ENCODE peak calls at places on chromosomes 13 and 19, in six cellular contexts. U is GM12878, Y is endothelial cell of umbilical vein, O is K562, B is A549, Z is HepG2. J is an unnamed sample.
A peak's percentile ranks its signal among the peaks of the same experiment; 100 is the strongest.

GRCh38 chr19:47561440-47562045 is 11.4 kb downstream of the ZNF541 start:
- DNase-seq in O (no peak), B (no peak), Z (no peak), U (no peak), Y (no peak), J (no peak)

GRCh38 chr19:10259162-10259905 is 7.3 kb downstream of the MRPL4 start:
- DNase-seq in B (no peak), U (no peak), O (peak; percentile 60), Z (peak; percentile 88), Y (peak; percentile 79), J (peak; percentile 100)

GRCh38 chr13:113601166-113602070 is 16.9 kb downstream of the TFDP1 start:
- DNase-seq in Z (no peak), O (no peak), Y (no peak), U (no peak), B (no peak), J (no peak)

GRCh38 chr19:48025480-48025879 is 18.4 kb downstream of the CABP5 start:
- DNase-seq in U (no peak), O (no peak), Z (no peak), B (no peak), Y (no peak), J (no peak)

GRCh38 chr13:112725346-112726017 is 35.6 kb downstream of the ATP11A start:
- DNase-seq in U (peak; percentile 24), B (no peak), O (no peak), Y (no peak), Z (no peak), J (peak; percentile 49)

GRCh38 chr19:2355168-2356035 is 4.7 kb upstream of the TMPRSS9 start:
- DNase-seq in O (no peak), U (no peak), Y (no peak), B (no peak), Z (no peak), J (no peak)

GRCh38 chr13:28707629-28708427 is 10.9 kb downstream of the SLC46A3 start:
- DNase-seq in Z (no peak), U (peak; percentile 94), B (no peak), O (peak; percentile 17), Y (no peak), J (peak; percentile 90)

GRCh38 chr19:34220472-34221063 is 33.8 kb upstream of the GARRE1 start:
- DNase-seq in Z (peak; percentile 67), Y (peak; percentile 71), U (no peak), B (peak; percentile 87), O (peak; percentile 52), J (peak; percentile 60)

GRCh38 chr13:40058757-40059236 is 403.3 kb downstream of the COG6 start:
- DNase-seq in B (no peak), U (peak; percentile 61), O (no peak), Z (no peak), Y (no peak), J (no peak)

GRCh38 chr19:1884719-1885334 is 469 bp downstream of the ABHD17A start:
- DNase-seq in B (no peak), U (no peak), O (no peak), Y (no peak), Z (no peak), J (no peak)

GRCh38 chr19:49469828-49470614 is 4.0 kb upstream of the FLT3LG start:
- DNase-seq in B (no peak), U (peak; percentile 84), Y (no peak), Z (no peak), O (peak; percentile 29), J (peak; percentile 89)

GRCh38 chr19:50550594-50550966 is 17.7 kb downstream of the LRRC4B start:
- DNase-seq in Y (no peak), Z (no peak), U (no peak), B (no peak), O (no peak), J (no peak)

GRCh38 chr13:19601749-19602725 is 31.4 kb upstream of the MPHOSPH8 start:
- DNase-seq in Z (peak; percentile 58), O (peak; percentile 48), B (peak; percentile 38), Y (peak; percentile 52), U (no peak), J (peak; percentile 81)

GRCh38 chr13:94956407-94957110 is 244.2 kb upstream of the SOX21 start:
- DNase-seq in O (no peak), Y (no peak), B (no peak), Z (no peak), U (no peak), J (no peak)

GRCh38 chr19:19429361-19429760 is 23.9 kb downstream of the GATAD2A start:
- DNase-seq in U (no peak), B (no peak), Z (no peak), O (no peak), Y (no peak), J (no peak)

GRCh38 chr19:3132971-3133792 is 2.7 kb upstream of the GNA15 start:
- DNase-seq in O (peak; percentile 62), Z (no peak), B (no peak), Y (no peak), U (peak; percentile 85), J (peak; percentile 92)

GRCh38 chr19:38949580-38950367 is 19.0 kb downstream of the MRPS12 start:
- DNase-seq in B (no peak), Z (no peak), Y (peak; percentile 87), O (no peak), U (no peak), J (no peak)

GRCh38 chr19:23118400-23118799 is 1.6 kb downstream of the ZNF730 start:
- DNase-seq in U (no peak), Z (no peak), O (no peak), B (no peak), Y (no peak), J (peak; percentile 43)

GRCh38 chr13:114128624-114129522 is 3.5 kb downstream of the RASA3 start:
- DNase-seq in Z (no peak), O (peak; percentile 85), B (no peak), U (peak; percentile 81), Y (peak; percentile 96), J (peak; percentile 96)

GRCh38 chr13:35965226-35965927 is 165.8 kb downstream of the DCLK1 start:
- DNase-seq in Z (no peak), U (no peak), Y (no peak), O (no peak), B (no peak), J (no peak)

GRCh38 chr19:5804516-5805464 is at the start of gene NRTN:
- DNase-seq in Y (no peak), Z (no peak), B (peak; percentile 44), O (peak; percentile 91), U (no peak), J (no peak)

GRCh38 chr13:48561461-48562224 is 28.8 kb upstream of the RCBTB2 start:
- DNase-seq in Z (no peak), B (no peak), Y (no peak), O (no peak), U (no peak), J (peak; percentile 53)
- H3K4me3 ChIP-seq in Z (no peak overlapping the region), B (no peak overlapping the region), Y (no peak overlapping the region), O (no peak overlapping the region), U (peak overlapping the region; percentile 18), J (no peak overlapping the region)

GRCh38 chr13:102441085-102441484 is 39.2 kb upstream of the FGF14 start:
- DNase-seq in U (no peak), Z (no peak), B (no peak), Y (no peak), O (no peak), J (no peak)

GRCh38 chr13:102443234-102443633 is 41.4 kb upstream of the FGF14 start:
- DNase-seq in B (no peak), Z (no peak), U (no peak), O (no peak), Y (no peak), J (no peak)

DNA sequence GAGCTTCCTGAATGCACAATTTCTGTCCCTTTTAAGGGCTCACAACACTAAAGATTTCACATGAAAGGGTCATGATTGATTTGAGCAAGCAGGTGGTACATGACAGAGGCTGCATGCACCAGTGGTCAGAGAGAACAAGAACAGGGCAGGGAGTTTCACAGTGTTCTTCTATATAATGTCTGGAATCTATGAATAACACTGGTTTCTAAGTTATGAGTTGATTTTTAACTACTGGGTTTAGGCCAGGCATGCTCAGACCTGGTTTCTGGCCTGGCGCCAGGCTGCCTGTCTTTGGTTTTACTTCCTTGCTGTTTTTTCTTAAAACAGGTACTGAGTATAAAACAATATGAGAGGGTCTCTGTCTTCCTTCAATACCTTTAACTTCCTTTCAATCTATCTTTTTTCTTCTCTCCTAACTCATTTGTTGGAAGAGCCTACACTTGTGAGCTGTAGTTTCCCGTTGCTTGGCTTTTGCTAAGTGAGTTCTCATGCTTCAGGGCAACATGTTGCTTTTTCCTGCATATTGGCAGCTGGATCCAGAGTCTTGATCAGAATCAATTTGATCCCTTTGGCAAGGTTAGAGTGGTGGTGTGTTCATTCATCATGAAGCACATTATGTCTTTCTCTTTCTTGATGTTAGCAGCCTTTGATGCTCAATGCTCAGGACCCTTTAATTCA is 38.5 kb upstream of the FGF14 start:
- DNase-seq in Z (no peak), U (peak; percentile 52), Y (no peak), O (no peak), B (no peak), J (no peak)
- TF ChIP-seq MYC in Z (no peak), U (no peak), Y (no peak), O (no peak), B (no peak), J (no peak)

DNA sequence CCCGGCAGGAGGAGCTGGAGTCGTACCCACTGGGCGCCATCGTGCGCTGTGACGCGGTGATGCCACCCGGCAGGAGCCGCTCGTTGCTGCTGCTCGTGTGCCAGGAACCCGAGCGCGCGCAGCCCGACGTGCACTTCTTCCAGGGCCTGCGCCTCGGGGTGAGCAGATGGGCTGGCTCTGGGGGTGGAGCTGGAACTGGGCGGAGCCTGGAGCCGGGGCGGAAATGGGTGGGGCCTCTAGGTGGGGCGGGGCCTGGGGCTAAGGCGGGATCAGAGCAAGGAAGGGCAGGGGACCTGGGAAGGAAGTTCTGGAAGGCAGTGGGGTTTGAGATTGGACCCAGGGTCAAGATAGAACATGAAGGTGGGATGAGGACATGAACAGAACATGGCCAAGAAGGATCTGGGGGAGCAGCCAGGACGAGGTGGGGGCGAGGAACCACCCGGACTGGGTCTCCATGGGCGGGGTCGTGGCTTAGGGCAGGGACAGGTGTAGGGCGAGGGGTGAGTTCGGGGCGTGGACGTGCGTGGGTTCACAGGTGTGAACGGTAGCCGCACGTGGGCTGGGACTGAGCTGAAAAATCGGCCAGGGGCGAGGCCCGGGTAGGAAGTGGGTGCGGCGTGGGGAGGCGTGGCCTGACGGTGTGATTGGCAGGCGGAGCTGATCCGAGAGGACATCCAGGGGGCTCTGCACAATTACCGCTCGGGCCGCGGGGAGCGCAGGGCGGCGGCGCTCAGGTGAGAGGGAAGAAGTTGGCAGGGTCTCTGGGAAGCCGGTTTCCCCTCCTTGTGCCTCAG is 4.6 kb downstream of the EPS8L1 start:
- DNase-seq in Y (peak; percentile 47), B (peak; percentile 82), Z (peak; percentile 35), O (peak; percentile 96), U (no peak), J (peak; percentile 81)
- TF ChIP-seq CTCF in Y (no peak), B (no peak), Z (no peak), O (no peak), U (no peak), J (no peak)

DNA sequence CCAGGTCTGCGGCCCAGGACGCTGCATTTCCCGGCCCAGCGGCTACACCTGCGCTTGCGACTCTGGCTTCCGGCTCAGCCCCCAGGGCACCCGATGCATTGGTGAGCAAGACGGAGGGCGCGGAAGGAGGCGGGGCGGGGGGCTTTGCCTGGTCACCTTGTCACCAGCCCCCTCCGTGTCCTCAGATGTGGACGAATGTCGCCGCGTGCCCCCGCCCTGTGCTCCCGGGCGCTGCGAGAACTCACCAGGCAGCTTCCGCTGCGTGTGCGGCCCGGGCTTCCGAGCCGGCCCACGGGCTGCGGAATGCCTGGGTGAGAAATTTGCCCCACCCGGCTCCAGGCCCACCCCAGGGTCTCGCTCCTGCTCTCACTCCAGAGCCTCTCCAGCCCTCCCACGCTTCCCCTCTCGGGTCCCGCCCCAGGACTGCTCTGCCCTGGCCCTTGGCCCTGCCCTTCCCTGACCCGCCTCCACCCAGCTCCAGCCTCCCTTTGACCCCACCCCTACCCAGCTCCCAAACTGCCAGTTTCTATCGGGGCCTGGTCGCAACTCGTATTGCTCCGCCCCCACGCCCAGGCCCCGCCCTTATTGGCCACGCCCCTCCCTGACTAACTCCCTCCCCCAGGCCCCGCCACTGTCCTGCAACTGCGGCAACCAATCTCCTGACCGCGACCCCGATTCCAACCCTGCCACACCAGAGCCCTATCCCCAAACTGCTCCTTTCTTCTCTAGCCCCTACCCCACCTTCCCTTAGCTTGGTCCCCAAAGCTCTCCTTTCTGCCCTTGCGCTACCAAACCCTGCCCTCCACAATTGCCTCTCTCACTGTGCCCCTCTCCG is 8.6 kb downstream of the LTBP4 start:
- DNase-seq in U (peak; percentile 70), O (peak; percentile 96), B (peak; percentile 98), Z (peak; percentile 44), Y (peak; percentile 61), J (peak; percentile 77)
- H3K4me3 ChIP-seq in U (peak overlapping the region; percentile 76), O (peak overlapping the region; percentile 37), B (peak overlapping the region; percentile 49), Z (peak overlapping the region; percentile 50), Y (peak overlapping the region; percentile 33), J (no peak overlapping the region)